ENCODE peak calls at places on chromosomes 3 and 15, in six cellular contexts. D is bronchial epithelial cell; F is heart left ventricle; G is colonic mucosa; I is CD4-positive, alpha-beta memory T cell; P is HCT116. T is an unnamed sample. For H3K27me3, the result is how much of the 10 kb centered on the place peaks cover.

GRCh38 chr15:25250906-25251622 is 187.8 kb downstream of the UBE3A start:
- DNase-seq in D (no peak), F (no peak), G (no peak), I (no peak), P (no peak), T (no peak)

GRCh38 chr3:168094580-168094876 is 1.2 kb downstream of the GOLIM4 start:
- DNase-seq in D (peak), F (no peak), G (no peak), I (no peak), P (no peak), T (no peak)

GRCh38 chr15:80191897-80192595 is 39.2 kb downstream of the FAH start:
- DNase-seq in D (no peak), F (no peak), G (no peak), I (no peak), P (no peak), T (no peak)

GRCh38 chr3:9067352-9067975 is 104.2 kb upstream of the RAD18 start:
- DNase-seq in D (peak), F (peak), G (peak), I (no peak), P (peak), T (peak)

GRCh38 chr15:88258021-88258641 is 1.6 kb upstream of the NTRK3 start:
- DNase-seq in D (no peak), F (peak), G (no peak), I (no peak), P (peak), T (peak)

GRCh38 chr3:12891985-12892839 is 50.8 kb upstream of the RPL32 start:
- DNase-seq in D (peak), F (peak), G (peak), I (peak), P (peak), T (peak)

GRCh38 chr15:91049378-91050127 is 27.2 kb upstream of the VPS33B start:
- DNase-seq in D (peak), F (peak), G (peak), I (peak), P (peak), T (peak)

GRCh38 chr15:100311099-100311751 is 30.6 kb downstream of the ADAMTS17 start:
- DNase-seq in D (no peak), F (peak), G (no peak), I (no peak), P (no peak), T (no peak)

GRCh38 chr3:4313606-4314308 is 10.6 kb downstream of the SETMAR start:
- DNase-seq in D (peak), F (no peak), G (no peak), I (no peak), P (no peak), T (no peak)

GRCh38 chr15:45106002-45106790 is 7.8 kb downstream of the DUOX2 start:
- DNase-seq in D (no peak), F (no peak), G (no peak), I (no peak), P (no peak), T (peak)
- H3K27me3 ChIP-seq in D (under half), F (under half), G (under half), I (under half), P (under half), T (under half)

DNA sequence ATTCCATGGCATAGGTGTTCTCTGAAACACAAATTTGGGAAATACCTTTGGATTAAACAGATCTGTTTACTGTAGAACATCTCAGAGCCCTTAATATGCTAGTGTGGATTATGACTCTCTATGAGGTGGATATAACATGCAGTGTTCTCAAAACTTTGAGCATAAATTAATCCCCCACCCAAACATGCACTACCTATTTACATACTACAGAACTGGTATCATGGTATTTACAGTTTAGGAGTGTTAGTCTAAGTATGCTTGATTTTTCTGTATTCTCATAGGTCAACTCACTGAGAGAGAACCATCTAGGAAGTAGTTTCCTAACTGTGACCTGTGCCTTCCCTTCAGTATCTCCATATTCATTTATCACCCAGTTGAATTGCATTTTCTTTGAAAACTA is 30.9 kb upstream of the ZNF609 start:
- DNase-seq in D (no peak), F (no peak), G (no peak), I (no peak), P (no peak), T (no peak)
- H3K27me3 ChIP-seq in D (under half), F (under half), G (under half), I (under half), P (under half), T (under half)

GRCh38 chr3:169660709-169661566 is 2.6 kb downstream of the MECOM start:
- DNase-seq in D (peak), F (peak), G (no peak), I (no peak), P (no peak), T (no peak)
- H3K27me3 ChIP-seq in D (under half), F (under half), G (under half), I (half or more), P (under half), T (under half)

GRCh38 chr15:45126535-45127158 is 3.0 kb downstream of the DUOXA1 start:
- DNase-seq in D (peak), F (no peak), G (peak), I (no peak), P (peak), T (peak)

GRCh38 chr15:45130291-45131000 is 652 bp downstream of the DUOX1 start:
- DNase-seq in D (no peak), F (no peak), G (no peak), I (no peak), P (no peak), T (peak)

GRCh38 chr15:45129651-45130129 is at the start of the genes DUOX1 and DUOXA1:
- DNase-seq in D (peak), F (no peak), G (peak), I (no peak), P (peak), T (peak)

GRCh38 chr15:45131510-45131909 is 1.7 kb downstream of the DUOX1 start:
- DNase-seq in D (no peak), F (no peak), G (no peak), I (no peak), P (no peak), T (peak)

GRCh38 chr15:45128971-45129639 is 574 bp downstream of the DUOXA1 start:
- DNase-seq in D (no peak), F (no peak), G (no peak), I (no peak), P (no peak), T (peak)
- H3K27me3 ChIP-seq in D (under half), F (under half), G (under half), I (under half), P (under half), T (under half)